ENCODE peak calls at places on chromosomes 2 and 18, in eight cellular contexts. One of them, this sample, is unnamed.

GRCh38 chr18:60372598-60372997 is at the start of gene MC4R:
- DNase-seq in heart left ventricle: peak
- DNase-seq in foreskin fibroblast: peak
- DNase-seq in AG09319: peak
- DNase-seq in fibroblast of mammary gland: peak
- DNase-seq in DND-41: peak
- DNase-seq in hepatocyte: peak
- DNase-seq in epithelial cell of esophagus: peak
- DNase-seq in this sample: peak

GRCh38 chr2:70643715-70644114 is 90.1 kb upstream of the TGFA start:
- DNase-seq in hepatocyte: no peak
- DNase-seq in foreskin fibroblast: no peak
- DNase-seq in fibroblast of mammary gland: peak
- DNase-seq in epithelial cell of esophagus: peak
- DNase-seq in AG09319: no peak
- DNase-seq in DND-41: no peak
- DNase-seq in heart left ventricle: no peak
- DNase-seq in this sample: no peak

GRCh38 chr2:17756629-17757028 is 2.7 kb downstream of the GEN1 start:
- DNase-seq in heart left ventricle: no peak
- DNase-seq in foreskin fibroblast: peak
- DNase-seq in epithelial cell of esophagus: no peak
- DNase-seq in fibroblast of mammary gland: peak
- DNase-seq in AG09319: no peak
- DNase-seq in DND-41: no peak
- DNase-seq in hepatocyte: no peak
- DNase-seq in this sample: peak

GRCh38 chr2:96329416-96329815 is 4.3 kb downstream of the ITPRIPL1 start:
- DNase-seq in epithelial cell of esophagus: peak
- DNase-seq in foreskin fibroblast: peak
- DNase-seq in AG09319: no peak
- DNase-seq in heart left ventricle: no peak
- DNase-seq in hepatocyte: no peak
- DNase-seq in fibroblast of mammary gland: peak
- DNase-seq in DND-41: no peak
- DNase-seq in this sample: peak

GRCh38 chr2:188345020-188345419 is 53.3 kb downstream of the GULP1 start:
- DNase-seq in foreskin fibroblast: no peak
- DNase-seq in epithelial cell of esophagus: no peak
- DNase-seq in DND-41: no peak
- DNase-seq in heart left ventricle: no peak
- DNase-seq in fibroblast of mammary gland: no peak
- DNase-seq in AG09319: no peak
- DNase-seq in hepatocyte: no peak
- DNase-seq in this sample: no peak

GRCh38 chr2:130987519-130988425 is 105.5 kb downstream of the FAM168B start:
- DNase-seq in foreskin fibroblast: no peak
- DNase-seq in AG09319: no peak
- DNase-seq in DND-41: no peak
- DNase-seq in epithelial cell of esophagus: no peak
- DNase-seq in hepatocyte: no peak
- DNase-seq in heart left ventricle: no peak
- DNase-seq in fibroblast of mammary gland: no peak
- DNase-seq in this sample: no peak

GRCh38 chr2:150716186-150716585 is 228.7 kb upstream of the RND3 start:
- DNase-seq in fibroblast of mammary gland: no peak
- DNase-seq in AG09319: no peak
- DNase-seq in hepatocyte: no peak
- DNase-seq in heart left ventricle: no peak
- DNase-seq in foreskin fibroblast: peak
- DNase-seq in epithelial cell of esophagus: no peak
- DNase-seq in DND-41: no peak
- DNase-seq in this sample: no peak

GRCh38 chr2:32678825-32679224 is 51.0 kb downstream of the TTC27 start:
- DNase-seq in fibroblast of mammary gland: peak
- DNase-seq in DND-41: no peak
- DNase-seq in hepatocyte: no peak
- DNase-seq in heart left ventricle: no peak
- DNase-seq in foreskin fibroblast: peak
- DNase-seq in AG09319: peak
- DNase-seq in epithelial cell of esophagus: no peak
- DNase-seq in this sample: peak

GRCh38 chr2:30693821-30694281 is 113.4 kb downstream of the CAPN13 start:
- DNase-seq in AG09319: no peak
- DNase-seq in DND-41: no peak
- DNase-seq in hepatocyte: no peak
- DNase-seq in fibroblast of mammary gland: no peak
- DNase-seq in foreskin fibroblast: no peak
- DNase-seq in epithelial cell of esophagus: no peak
- DNase-seq in heart left ventricle: no peak
- DNase-seq in this sample: no peak

GRCh38 chr2:136306801-136307200 is 188.9 kb upstream of the CXCR4 start:
- DNase-seq in foreskin fibroblast: no peak
- DNase-seq in epithelial cell of esophagus: no peak
- DNase-seq in DND-41: no peak
- DNase-seq in fibroblast of mammary gland: no peak
- DNase-seq in hepatocyte: no peak
- DNase-seq in heart left ventricle: no peak
- DNase-seq in AG09319: no peak
- DNase-seq in this sample: no peak

GRCh38 chr18:907880-908512 is 3.3 kb downstream of the ADCYAP1 start:
- DNase-seq in fibroblast of mammary gland: no peak
- DNase-seq in foreskin fibroblast: peak
- DNase-seq in AG09319: no peak
- DNase-seq in hepatocyte: no peak
- DNase-seq in DND-41: no peak
- DNase-seq in heart left ventricle: no peak
- DNase-seq in epithelial cell of esophagus: no peak
- DNase-seq in this sample: no peak

DNA sequence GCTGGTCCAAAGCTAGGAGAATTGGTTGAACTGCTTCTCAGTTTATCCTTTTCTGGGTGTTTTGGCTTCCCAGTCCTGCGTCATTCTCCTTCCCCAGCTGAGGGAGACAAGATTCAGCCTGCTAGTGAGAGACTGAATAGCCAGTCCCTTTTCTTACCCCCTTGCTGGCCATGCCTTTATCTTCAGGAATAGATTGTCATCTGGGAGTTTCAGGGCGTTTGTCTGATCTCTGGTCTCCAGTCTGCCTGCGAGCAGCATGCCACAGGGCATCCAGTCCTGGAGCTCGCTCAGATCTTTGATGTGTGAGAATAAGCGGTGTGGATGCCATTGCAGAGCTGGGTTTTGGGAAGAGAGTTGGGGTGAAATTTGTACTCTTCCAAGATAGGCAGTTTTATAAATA is 5.8 kb downstream of the MYO1B start:
- DNase-seq in fibroblast of mammary gland: no peak
- DNase-seq in DND-41: no peak
- DNase-seq in hepatocyte: no peak
- DNase-seq in epithelial cell of esophagus: no peak
- DNase-seq in heart left ventricle: no peak
- DNase-seq in AG09319: no peak
- DNase-seq in foreskin fibroblast: no peak
- DNase-seq in this sample: no peak
- TF ChIP-seq CTCF in fibroblast of mammary gland: no peak
- TF ChIP-seq CTCF in DND-41: no peak
- TF ChIP-seq CTCF in hepatocyte: no peak
- TF ChIP-seq CTCF in epithelial cell of esophagus: no peak
- TF ChIP-seq CTCF in heart left ventricle: no peak
- TF ChIP-seq CTCF in AG09319: no peak
- TF ChIP-seq CTCF in foreskin fibroblast: no peak
- TF ChIP-seq CTCF in this sample: no peak

GRCh38 chr2:43267393-43267792 is 41.0 kb upstream of the ZFP36L2 start:
- DNase-seq in AG09319: no peak
- DNase-seq in DND-41: no peak
- DNase-seq in foreskin fibroblast: no peak
- DNase-seq in heart left ventricle: no peak
- DNase-seq in epithelial cell of esophagus: no peak
- DNase-seq in fibroblast of mammary gland: no peak
- DNase-seq in hepatocyte: no peak
- DNase-seq in this sample: no peak

GRCh38 chr2:43269706-43270105 is 43.3 kb upstream of the ZFP36L2 start:
- DNase-seq in heart left ventricle: peak
- DNase-seq in fibroblast of mammary gland: peak
- DNase-seq in foreskin fibroblast: peak
- DNase-seq in epithelial cell of esophagus: peak
- DNase-seq in hepatocyte: peak
- DNase-seq in DND-41: no peak
- DNase-seq in AG09319: peak
- DNase-seq in this sample: peak

GRCh38 chr2:43270461-43270860 is 44.1 kb upstream of the ZFP36L2 start:
- DNase-seq in epithelial cell of esophagus: no peak
- DNase-seq in foreskin fibroblast: no peak
- DNase-seq in fibroblast of mammary gland: no peak
- DNase-seq in heart left ventricle: no peak
- DNase-seq in DND-41: no peak
- DNase-seq in AG09319: no peak
- DNase-seq in hepatocyte: no peak
- DNase-seq in this sample: no peak

GRCh38 chr2:43268066-43268971 is 41.9 kb upstream of the ZFP36L2 start:
- DNase-seq in DND-41: no peak
- DNase-seq in hepatocyte: no peak
- DNase-seq in foreskin fibroblast: no peak
- DNase-seq in fibroblast of mammary gland: peak
- DNase-seq in AG09319: no peak
- DNase-seq in epithelial cell of esophagus: peak
- DNase-seq in heart left ventricle: no peak
- DNase-seq in this sample: no peak

DNA sequence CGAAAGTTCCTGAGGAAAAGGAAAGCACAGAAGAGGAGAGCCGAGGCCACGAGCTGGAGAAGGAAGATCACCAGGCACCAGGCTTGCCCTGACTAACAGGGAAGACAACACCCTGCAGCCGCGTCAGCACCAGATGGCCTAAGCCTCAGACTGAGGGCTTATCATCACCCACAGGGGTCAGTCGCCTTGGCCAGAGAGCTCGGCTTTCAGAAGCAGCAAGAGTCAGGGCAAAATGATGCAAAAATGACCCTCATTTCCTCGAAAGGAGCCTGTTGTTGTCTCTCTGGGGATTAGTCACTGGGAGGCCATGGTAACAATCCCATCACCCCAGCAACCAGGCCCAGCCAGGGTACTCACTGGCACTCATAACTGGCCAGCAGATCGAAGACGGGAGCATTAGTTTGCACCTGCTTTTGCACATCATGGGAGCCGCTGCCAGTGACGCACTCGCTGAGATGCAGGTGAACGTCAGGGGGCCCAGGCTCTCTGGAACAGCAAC is 42.7 kb upstream of the ZFP36L2 start:
- DNase-seq in epithelial cell of esophagus: peak
- DNase-seq in heart left ventricle: peak
- DNase-seq in hepatocyte: peak
- DNase-seq in fibroblast of mammary gland: peak
- DNase-seq in DND-41: no peak
- DNase-seq in AG09319: peak
- DNase-seq in foreskin fibroblast: peak
- DNase-seq in this sample: peak
- TF ChIP-seq CTCF in epithelial cell of esophagus: no peak
- TF ChIP-seq CTCF in heart left ventricle: peak
- TF ChIP-seq CTCF in hepatocyte: no peak
- TF ChIP-seq CTCF in fibroblast of mammary gland: peak
- TF ChIP-seq CTCF in DND-41: no peak
- TF ChIP-seq CTCF in AG09319: peak
- TF ChIP-seq CTCF in foreskin fibroblast: no peak
- TF ChIP-seq CTCF in this sample: peak

DNA sequence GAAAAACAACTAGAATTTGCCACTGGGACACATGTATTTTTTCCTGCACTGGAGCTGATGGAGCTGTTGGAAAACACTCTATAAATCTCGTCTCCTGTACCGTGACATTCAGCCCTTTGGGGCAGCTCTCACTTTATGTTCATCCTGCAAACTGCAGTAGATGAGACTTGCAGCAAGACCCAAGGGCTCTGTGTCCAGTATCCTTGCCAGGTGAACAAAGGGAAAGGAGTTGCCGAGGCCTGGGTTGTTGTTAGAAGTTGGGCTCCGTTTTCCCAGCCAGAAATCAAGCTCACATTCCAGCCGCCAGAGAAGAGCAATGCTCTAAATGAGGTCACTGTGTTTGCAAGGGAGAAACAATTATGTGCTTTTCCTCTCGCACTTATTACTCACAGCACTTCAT is 285.1 kb downstream of the SLC4A3 start:
- DNase-seq in heart left ventricle: peak
- DNase-seq in foreskin fibroblast: peak
- DNase-seq in DND-41: no peak
- DNase-seq in epithelial cell of esophagus: peak
- DNase-seq in hepatocyte: peak
- DNase-seq in fibroblast of mammary gland: peak
- DNase-seq in AG09319: peak
- DNase-seq in this sample: peak
- TF ChIP-seq CTCF in heart left ventricle: peak
- TF ChIP-seq CTCF in foreskin fibroblast: peak
- TF ChIP-seq CTCF in DND-41: no peak
- TF ChIP-seq CTCF in epithelial cell of esophagus: peak
- TF ChIP-seq CTCF in hepatocyte: peak
- TF ChIP-seq CTCF in fibroblast of mammary gland: peak
- TF ChIP-seq CTCF in AG09319: peak
- TF ChIP-seq CTCF in this sample: peak

GRCh38 chr2:241036964-241037421 is 38.6 kb downstream of the SNED1 start:
- DNase-seq in foreskin fibroblast: no peak
- DNase-seq in hepatocyte: no peak
- DNase-seq in DND-41: no peak
- DNase-seq in heart left ventricle: no peak
- DNase-seq in fibroblast of mammary gland: no peak
- DNase-seq in AG09319: no peak
- DNase-seq in epithelial cell of esophagus: no peak
- DNase-seq in this sample: no peak

GRCh38 chr2:241035818-241036396 is 37.5 kb downstream of the SNED1 start:
- DNase-seq in fibroblast of mammary gland: no peak
- DNase-seq in AG09319: no peak
- DNase-seq in hepatocyte: no peak
- DNase-seq in epithelial cell of esophagus: no peak
- DNase-seq in foreskin fibroblast: no peak
- DNase-seq in DND-41: no peak
- DNase-seq in heart left ventricle: no peak
- DNase-seq in this sample: no peak

GRCh38 chr2:241035142-241035817 is 36.9 kb downstream of the SNED1 start:
- DNase-seq in fibroblast of mammary gland: no peak
- DNase-seq in epithelial cell of esophagus: no peak
- DNase-seq in AG09319: no peak
- DNase-seq in foreskin fibroblast: peak
- DNase-seq in DND-41: no peak
- DNase-seq in hepatocyte: no peak
- DNase-seq in heart left ventricle: no peak
- DNase-seq in this sample: no peak

GRCh38 chr2:241037498-241037897 is 39.1 kb downstream of the SNED1 start:
- DNase-seq in AG09319: no peak
- DNase-seq in hepatocyte: no peak
- DNase-seq in DND-41: no peak
- DNase-seq in epithelial cell of esophagus: no peak
- DNase-seq in fibroblast of mammary gland: no peak
- DNase-seq in heart left ventricle: no peak
- DNase-seq in foreskin fibroblast: no peak
- DNase-seq in this sample: no peak

GRCh38 chr2:241036397-241036963 is 38.1 kb downstream of the SNED1 start:
- DNase-seq in heart left ventricle: no peak
- DNase-seq in DND-41: no peak
- DNase-seq in hepatocyte: no peak
- DNase-seq in foreskin fibroblast: peak
- DNase-seq in epithelial cell of esophagus: peak
- DNase-seq in fibroblast of mammary gland: peak
- DNase-seq in AG09319: no peak
- DNase-seq in this sample: no peak
- TF ChIP-seq CTCF in heart left ventricle: no peak
- TF ChIP-seq CTCF in DND-41: no peak
- TF ChIP-seq CTCF in hepatocyte: no peak
- TF ChIP-seq CTCF in foreskin fibroblast: no peak
- TF ChIP-seq CTCF in epithelial cell of esophagus: no peak
- TF ChIP-seq CTCF in fibroblast of mammary gland: no peak
- TF ChIP-seq CTCF in AG09319: no peak
- TF ChIP-seq CTCF in this sample: no peak